ENCODE peak calls at places on chromosomes 5 and 9, in four cellular contexts. Q is activated T-helper 2 cell treated with anti-CD3 and anti-CD28 coated beads, Interferon-gamma antibody, Interleukin-2, Interleukin-4, amounts not matched to agents 10 μg/mL and 5 μg/mL and 100 μg/mL, durations not matched to agents 14 hours and 24 hours and 36 hours; W is activated T-cell treated with anti-CD3 and anti-CD28 coated beads, Interleukin-2, amount 50 U/mL, for 72 hours; T is cardiac fibroblast. R is an unnamed sample.

GRCh38 chr9:137305060-137305787 is 3.2 kb upstream of the NRARP start:
- DNase-seq in Q (peak), W (peak), T (peak), R (no peak)

GRCh38 chr5:32710859-32711692 is at the start of gene NPR3:
- DNase-seq in Q (no peak), W (peak), T (peak), R (peak)

GRCh38 chr9:98644011-98644410 is 64.7 kb downstream of the GABBR2 start:
- DNase-seq in Q (no peak), W (no peak), T (no peak), R (no peak)

GRCh38 chr9:94852373-94852772 is 125.9 kb downstream of the AOPEP start:
- DNase-seq in Q (no peak), W (no peak), T (no peak), R (no peak)

GRCh38 chr9:97397220-97397619 is 14.7 kb upstream of the TDRD7 start:
- DNase-seq in Q (peak), W (peak), T (no peak), R (no peak)

GRCh38 chr9:127664678-127665507 is 41.9 kb upstream of the CFAP157 start:
- DNase-seq in Q (no peak), W (no peak), T (no peak), R (no peak)

GRCh38 chr9:77896269-77897245 is 135.1 kb downstream of the GNAQ start:
- DNase-seq in Q (no peak), W (no peak), T (no peak), R (no peak)

GRCh38 chr5:7823601-7824000 is 27.3 kb downstream of the CFAP90 start:
- DNase-seq in Q (no peak), W (no peak), T (no peak), R (no peak)

GRCh38 chr9:38074441-38074943 is 5.5 kb upstream of the SHB start:
- DNase-seq in Q (no peak), W (no peak), T (peak), R (no peak)

GRCh38 chr5:74594172-74595040 is 46.1 kb downstream of the ENC1 start:
- DNase-seq in Q (no peak), W (no peak), T (peak), R (no peak)

GRCh38 chr5:69238760-69239251 is 4.1 kb downstream of the CDK7 start:
- DNase-seq in Q (no peak), W (no peak), T (peak), R (no peak)

GRCh38 chr5:111676926-111677415 is 80.0 kb downstream of the NREP start:
- DNase-seq in Q (no peak), W (no peak), T (no peak), R (no peak)

GRCh38 chr9:119761737-119762136 is 392.5 kb upstream of the BRINP1 start:
- DNase-seq in Q (no peak), W (no peak), T (no peak), R (no peak)

GRCh38 chr5:78320461-78320860 is 26.0 kb upstream of the AP3B1 start:
- DNase-seq in Q (no peak), W (no peak), T (peak), R (no peak)

GRCh38 chr5:57172466-57172961 is 1.3 kb upstream of the GPBP1 start:
- DNase-seq in Q (no peak), W (peak), T (peak), R (no peak)

GRCh38 chr5:52657231-52657645 is 130.5 kb upstream of the ITGA1 start:
- DNase-seq in Q (no peak), W (no peak), T (peak), R (no peak)

GRCh38 chr9:87223397-87224246 is 274.0 kb upstream of the DAPK1 start:
- DNase-seq in Q (no peak), W (no peak), T (peak), R (no peak)

GRCh38 chr5:169934990-169935389 is 45.3 kb downstream of the INSYN2B start:
- DNase-seq in Q (no peak), W (no peak), T (peak), R (no peak)

GRCh38 chr5:116859666-116860320 is 285.2 kb upstream of the SEMA6A start:
- DNase-seq in Q (no peak), W (no peak), T (no peak), R (no peak)

GRCh38 chr5:148792649-148793048 is 33.8 kb upstream of the ADRB2 start:
- DNase-seq in Q (no peak), W (peak), T (no peak), R (no peak)

GRCh38 chr5:35198681-35199080 is 31.6 kb downstream of the PRLR start:
- DNase-seq in Q (no peak), W (no peak), T (no peak), R (no peak)

GRCh38 chr9:126152622-126153362 is 173.8 kb upstream of the MVB12B start:
- DNase-seq in Q (no peak), W (no peak), T (no peak), R (peak)

GRCh38 chr5:100827481-100827889 is 75.6 kb downstream of the ST8SIA4 start:
- DNase-seq in Q (no peak), W (no peak), T (peak), R (no peak)

GRCh38 chr5:32090755-32091128 is 83.4 kb downstream of the GOLPH3 start:
- DNase-seq in Q (no peak), W (no peak), T (no peak), R (no peak)

GRCh38 chr5:7849531-7850240 is 1.2 kb downstream of the CFAP90 start:
- DNase-seq in Q (no peak), W (no peak), T (no peak), R (no peak)

GRCh38 chr5:60436518-60436917 is 263.4 kb downstream of the DEPDC1B start:
- DNase-seq in Q (no peak), W (no peak), T (no peak), R (no peak)

GRCh38 chr5:155934964-155935363 is 392.0 kb upstream of the SGCD start:
- DNase-seq in Q (no peak), W (no peak), T (no peak), R (no peak)

GRCh38 chr5:124742983-124743533 is 3.4 kb downstream of the ZNF608 start:
- DNase-seq in Q (no peak), W (no peak), T (peak), R (no peak)

GRCh38 chr5:176676361-176676824 is 29.1 kb downstream of the TSPAN17 start:
- DNase-seq in Q (no peak), W (no peak), T (peak), R (no peak)

GRCh38 chr9:119227422-119227821 is 141.8 kb downstream of the BRINP1 start:
- DNase-seq in Q (no peak), W (no peak), T (no peak), R (no peak)

GRCh38 chr5:178787889-178788288 is 57.4 kb upstream of the ZNF354A start:
- DNase-seq in Q (no peak), W (no peak), T (no peak), R (peak)

GRCh38 chr5:127697894-127698600 is 5.1 kb upstream of the CCDC192 start:
- DNase-seq in Q (no peak), W (no peak), T (peak), R (no peak)

R was measured in posterior vena cava.